ENCODE peak calls at places on chromosomes 13 and 19, in four cellular contexts. One of them, this sample, is unnamed.

GRCh38 chr13:74820809-74821208 is 661.2 kb downstream of the TBC1D4 start:
- DNase-seq in IMR-90: no peak
- DNase-seq in cardiac muscle cell: no peak
- DNase-seq in natural killer cell: no peak
- DNase-seq in this sample: no peak

GRCh38 chr13:25267715-25268114 is 19.6 kb downstream of the MTMR6 start:
- DNase-seq in IMR-90: peak
- DNase-seq in natural killer cell: no peak
- DNase-seq in cardiac muscle cell: no peak
- DNase-seq in this sample: no peak

GRCh38 chr19:3710265-3710812 is 2.2 kb downstream of the TJP3 start:
- DNase-seq in IMR-90: peak
- DNase-seq in cardiac muscle cell: peak
- DNase-seq in natural killer cell: no peak
- DNase-seq in this sample: no peak

GRCh38 chr19:33175886-33176669 is 18.1 kb upstream of the LRP3 start:
- DNase-seq in cardiac muscle cell: peak
- DNase-seq in natural killer cell: peak
- DNase-seq in IMR-90: peak
- DNase-seq in this sample: no peak

GRCh38 chr19:11505032-11505503 is 571 bp downstream of the ZNF653 start:
- DNase-seq in natural killer cell: peak
- DNase-seq in cardiac muscle cell: peak
- DNase-seq in IMR-90: peak
- DNase-seq in this sample: peak

GRCh38 chr13:97434417-97435296 is 688 bp downstream of the RAP2A start:
- DNase-seq in natural killer cell: peak
- DNase-seq in cardiac muscle cell: peak
- DNase-seq in IMR-90: peak
- DNase-seq in this sample: peak

GRCh38 chr13:91017669-91018053 is 329.8 kb upstream of the MIR17HG start:
- DNase-seq in IMR-90: no peak
- DNase-seq in natural killer cell: no peak
- DNase-seq in cardiac muscle cell: no peak
- DNase-seq in this sample: no peak

GRCh38 chr13:45231722-45232121 is 30.9 kb upstream of the KCTD4 start:
- DNase-seq in IMR-90: peak
- DNase-seq in cardiac muscle cell: no peak
- DNase-seq in natural killer cell: no peak
- DNase-seq in this sample: no peak

GRCh38 chr13:85148009-85148408 is 651.2 kb downstream of the SLITRK6 start:
- DNase-seq in cardiac muscle cell: peak
- DNase-seq in IMR-90: no peak
- DNase-seq in natural killer cell: no peak
- DNase-seq in this sample: no peak

GRCh38 chr19:50906217-50906616 is 5.0 kb downstream of the KLK4 start:
- DNase-seq in natural killer cell: no peak
- DNase-seq in cardiac muscle cell: peak
- DNase-seq in IMR-90: no peak
- DNase-seq in this sample: peak

GRCh38 chr13:87169337-87169736 is 501.8 kb upstream of the SLITRK5 start:
- DNase-seq in cardiac muscle cell: no peak
- DNase-seq in IMR-90: no peak
- DNase-seq in natural killer cell: no peak
- DNase-seq in this sample: no peak

GRCh38 chr13:30932481-30933333 is at the start of gene TEX26:
- DNase-seq in IMR-90: no peak
- DNase-seq in natural killer cell: no peak
- DNase-seq in cardiac muscle cell: peak
- DNase-seq in this sample: peak

GRCh38 chr13:108020027-108020426 is 195.3 kb downstream of the LIG4 start:
- DNase-seq in IMR-90: no peak
- DNase-seq in natural killer cell: no peak
- DNase-seq in cardiac muscle cell: no peak
- DNase-seq in this sample: no peak

GRCh38 chr13:33272531-33273124 is 12.9 kb downstream of the STARD13 start:
- DNase-seq in IMR-90: no peak
- DNase-seq in natural killer cell: no peak
- DNase-seq in cardiac muscle cell: no peak
- DNase-seq in this sample: no peak

GRCh38 chr13:37484056-37484455 is 114.5 kb downstream of the POSTN start:
- DNase-seq in natural killer cell: no peak
- DNase-seq in cardiac muscle cell: no peak
- DNase-seq in IMR-90: no peak
- DNase-seq in this sample: no peak

GRCh38 chr13:74074723-74075122 is 59.5 kb downstream of the KLF12 start:
- DNase-seq in cardiac muscle cell: no peak
- DNase-seq in natural killer cell: no peak
- DNase-seq in IMR-90: peak
- DNase-seq in this sample: no peak

DNA sequence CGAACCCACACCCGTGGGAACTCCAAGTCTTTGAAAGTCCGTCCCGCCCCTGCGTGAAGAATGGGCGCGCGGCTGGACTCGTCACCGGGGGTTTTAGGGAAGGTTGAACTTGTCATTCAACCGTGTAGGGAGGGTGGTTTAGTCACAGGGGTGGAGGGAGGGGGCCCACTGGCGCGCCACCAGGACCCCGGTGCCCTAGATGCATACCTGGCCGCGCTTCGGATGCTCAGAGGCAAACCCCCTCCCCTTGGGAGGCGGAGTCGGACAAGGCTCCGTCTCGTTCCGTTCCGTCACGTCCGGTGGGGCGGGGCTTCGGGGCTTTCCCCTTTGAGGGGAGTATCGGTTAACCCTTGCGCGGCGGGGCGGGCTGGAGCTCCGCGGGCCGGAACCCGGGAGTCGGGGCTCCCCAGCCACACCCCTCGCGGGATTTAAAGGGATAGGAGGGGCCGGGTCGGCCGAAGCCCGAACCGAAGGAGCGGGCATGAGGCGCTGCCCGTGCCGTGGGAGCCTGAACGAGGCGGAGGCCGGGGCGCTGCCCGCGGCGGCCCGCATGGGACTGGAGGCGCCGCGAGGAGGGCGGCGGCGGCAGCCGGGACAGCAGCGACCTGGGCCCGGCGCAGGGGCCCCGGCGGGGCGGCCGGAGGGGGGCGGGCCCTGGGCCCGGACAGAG is at the start of the genes COQ8B and ITPKC:
- DNase-seq in IMR-90: peak
- DNase-seq in natural killer cell: peak
- DNase-seq in cardiac muscle cell: peak
- DNase-seq in this sample: peak
- TF ChIP-seq CTCF in IMR-90: peak
- TF ChIP-seq CTCF in natural killer cell: no peak
- TF ChIP-seq CTCF in cardiac muscle cell: no peak
- TF ChIP-seq CTCF in this sample: no peak

DNA sequence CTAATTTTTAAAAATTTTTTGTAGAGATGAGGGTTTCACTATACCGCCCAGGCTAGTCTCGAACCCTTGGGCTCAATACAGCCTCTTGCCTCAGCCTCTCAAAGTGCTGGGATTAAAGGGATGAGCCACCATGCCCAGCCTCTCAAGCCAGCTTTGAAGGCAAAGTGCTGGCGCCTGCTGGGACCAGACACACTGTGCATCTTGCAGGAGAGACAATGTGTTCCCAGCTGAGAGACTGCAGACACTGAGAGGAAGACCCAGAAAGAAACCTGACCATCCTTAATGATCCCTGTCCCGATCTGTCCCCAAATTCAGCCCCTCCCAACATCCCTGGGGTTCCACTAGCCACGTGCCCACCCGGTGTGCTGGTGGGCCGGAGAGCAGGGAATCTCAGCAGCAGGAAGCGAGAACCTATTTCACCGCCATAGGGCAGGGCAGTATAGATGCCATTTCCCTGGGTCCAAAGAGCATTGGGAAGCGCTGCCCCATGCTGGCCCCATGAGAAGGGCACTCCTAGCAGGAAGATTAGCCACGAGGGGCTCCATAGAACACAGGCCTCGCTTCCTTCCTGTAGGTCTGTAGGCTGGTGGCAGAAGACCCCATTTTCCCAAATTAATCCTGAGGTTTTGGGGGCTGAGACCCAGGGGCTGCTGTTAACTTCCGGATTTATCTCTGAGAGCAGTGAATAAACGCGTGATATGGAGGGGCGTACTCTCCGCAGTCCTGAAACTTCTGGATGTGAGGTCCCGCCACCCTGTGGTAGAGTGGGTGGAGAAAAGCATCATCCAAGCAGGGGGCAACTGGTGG is 968 bp downstream of the RAVER1 start:
- DNase-seq in natural killer cell: no peak
- DNase-seq in IMR-90: no peak
- DNase-seq in cardiac muscle cell: no peak
- DNase-seq in this sample: no peak
- TF ChIP-seq CTCF in natural killer cell: no peak
- TF ChIP-seq CTCF in IMR-90: peak
- TF ChIP-seq CTCF in cardiac muscle cell: no peak
- TF ChIP-seq CTCF in this sample: no peak

GRCh38 chr19:10502524-10503001 is 593 bp downstream of the KEAP1 start:
- DNase-seq in natural killer cell: peak
- DNase-seq in IMR-90: peak
- DNase-seq in cardiac muscle cell: peak
- DNase-seq in this sample: peak
- TF ChIP-seq CTCF in natural killer cell: peak
- TF ChIP-seq CTCF in IMR-90: peak
- TF ChIP-seq CTCF in cardiac muscle cell: peak
- TF ChIP-seq CTCF in this sample: no peak

GRCh38 chr13:106594986-106595385 is 27.0 kb upstream of the ARGLU1 start:
- DNase-seq in IMR-90: no peak
- DNase-seq in cardiac muscle cell: no peak
- DNase-seq in natural killer cell: no peak
- DNase-seq in this sample: no peak

GRCh38 chr13:106596287-106596937 is 28.5 kb upstream of the ARGLU1 start:
- DNase-seq in natural killer cell: no peak
- DNase-seq in IMR-90: no peak
- DNase-seq in cardiac muscle cell: no peak
- DNase-seq in this sample: no peak

GRCh38 chr13:106595623-106596022 is 27.7 kb upstream of the ARGLU1 start:
- DNase-seq in cardiac muscle cell: no peak
- DNase-seq in natural killer cell: no peak
- DNase-seq in IMR-90: no peak
- DNase-seq in this sample: no peak

GRCh38 chr13:106597759-106598395 is 29.9 kb upstream of the ARGLU1 start:
- DNase-seq in cardiac muscle cell: no peak
- DNase-seq in IMR-90: no peak
- DNase-seq in natural killer cell: no peak
- DNase-seq in this sample: no peak

DNA sequence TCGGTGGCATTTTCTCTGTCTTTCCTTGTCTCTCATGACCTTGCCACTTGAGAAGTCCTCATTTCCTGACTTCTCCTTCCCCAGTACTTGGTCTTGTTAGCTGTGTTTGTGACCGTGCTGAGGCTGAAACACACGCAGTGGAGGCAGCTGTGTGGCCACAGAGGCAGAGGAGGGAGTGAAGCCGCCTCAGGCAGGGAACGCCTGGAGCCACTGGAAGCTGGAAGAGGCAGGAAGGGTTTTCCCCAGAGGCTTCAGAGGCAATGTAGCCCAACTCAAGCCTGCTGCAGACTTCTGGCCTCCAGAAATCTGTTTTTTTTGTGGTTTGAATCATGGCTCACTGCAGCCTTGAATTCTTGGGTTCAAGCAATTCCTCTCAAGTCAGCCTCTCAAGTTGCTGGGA is 29.3 kb upstream of the ARGLU1 start:
- DNase-seq in IMR-90: no peak
- DNase-seq in cardiac muscle cell: no peak
- DNase-seq in natural killer cell: no peak
- DNase-seq in this sample: no peak
- TF ChIP-seq CTCF in IMR-90: no peak
- TF ChIP-seq CTCF in cardiac muscle cell: no peak
- TF ChIP-seq CTCF in natural killer cell: no peak
- TF ChIP-seq CTCF in this sample: no peak

DNA sequence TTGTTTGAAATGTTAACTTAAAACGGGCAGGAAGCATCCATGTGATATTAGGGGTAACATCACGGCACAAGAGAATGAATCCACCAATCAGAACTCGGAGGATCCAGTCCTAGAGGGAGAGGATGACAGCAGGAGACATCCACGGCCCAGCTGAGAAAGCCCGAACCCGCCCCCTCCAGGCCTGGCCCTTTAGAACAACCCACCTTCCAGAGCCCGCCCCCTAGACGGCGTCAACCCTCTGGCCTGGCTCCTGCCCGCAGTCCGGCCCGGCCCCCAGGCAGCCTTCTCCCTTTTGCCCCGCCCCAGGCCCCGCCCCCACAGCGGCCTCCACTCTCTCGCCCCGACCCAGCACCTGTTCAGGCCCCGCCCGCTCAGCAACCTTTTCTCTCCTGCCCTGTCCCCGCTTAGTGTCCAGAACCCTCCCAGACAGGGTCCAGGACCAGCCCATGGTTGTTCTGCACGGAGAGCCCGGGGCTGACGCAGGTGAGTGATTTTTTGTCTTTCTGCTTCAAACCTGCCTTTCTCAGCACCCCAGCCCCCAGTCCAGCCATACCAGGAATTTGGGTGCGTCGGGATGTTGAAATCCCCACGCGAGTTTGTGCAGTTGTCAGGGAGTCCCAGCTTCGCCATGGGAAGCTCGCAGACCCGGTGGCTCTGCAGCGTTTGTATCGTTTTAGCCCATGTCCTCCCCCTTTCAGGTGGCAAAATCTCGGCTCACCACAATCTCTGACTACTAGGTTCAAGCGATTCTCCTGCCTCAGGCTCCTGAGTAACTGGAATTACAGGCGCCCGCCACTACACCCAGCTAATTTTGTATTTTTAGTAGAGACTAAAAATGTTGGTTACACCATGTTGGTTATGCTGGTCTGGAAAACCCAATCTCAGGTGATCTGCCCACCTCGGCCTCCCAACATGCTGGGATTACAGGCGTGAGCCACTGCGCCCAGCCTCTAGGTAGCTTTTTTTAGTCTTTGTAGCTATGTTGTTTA is 16.1 kb downstream of the ZNF816 start:
- DNase-seq in cardiac muscle cell: peak
- DNase-seq in natural killer cell: no peak
- DNase-seq in IMR-90: peak
- DNase-seq in this sample: peak
- TF ChIP-seq CTCF in cardiac muscle cell: no peak
- TF ChIP-seq CTCF in natural killer cell: no peak
- TF ChIP-seq CTCF in IMR-90: no peak
- TF ChIP-seq CTCF in this sample: no peak

GRCh38 chr13:101474419-101474957 is 22.0 kb downstream of the ITGBL1 start:
- DNase-seq in natural killer cell: no peak
- DNase-seq in IMR-90: peak
- DNase-seq in cardiac muscle cell: peak
- DNase-seq in this sample: peak
- TF ChIP-seq CTCF in natural killer cell: no peak
- TF ChIP-seq CTCF in IMR-90: peak
- TF ChIP-seq CTCF in cardiac muscle cell: peak
- TF ChIP-seq CTCF in this sample: peak

This sample was measured in nephron progenitor cell.